ENCODE peak calls at places on chromosomes 4 and X, in seven cellular contexts. J, D, H, I, Q, C and X are unnamed samples.

GRCh38 chr4:54063224-54063623 is 1.2 kb downstream of the CHIC2 start:
- DNase-seq in J (no peak), D (no peak), H (peak; percentile 62), I (no peak), Q (peak; percentile 72), C (no peak), X (peak; percentile 80)

GRCh38 chr4:121048165-121048564 is 24.2 kb downstream of the NDNF start:
- DNase-seq in J (no peak), D (no peak), H (no peak), I (no peak), Q (no peak), C (no peak), X (no peak)

GRCh38 chr4:39521253-39521908 is 5.9 kb downstream of the UGDH start:
- DNase-seq in J (no peak), D (no peak), H (peak; percentile 58), I (no peak), Q (peak; percentile 55), C (no peak), X (peak; percentile 56)

GRCh38 chr4:94349193-94349592 is 6.6 kb upstream of the HPGDS start:
- DNase-seq in J (no peak), D (no peak), H (peak; percentile 31), I (no peak), Q (peak; percentile 48), C (no peak), X (peak; percentile 28)

GRCh38 chrX:124030520-124030919 is 69.0 kb downstream of the STAG2 start:
- DNase-seq in J (no peak), D (no peak), H (no peak), I (no peak), Q (no peak), C (no peak), X (no peak)

GRCh38 chr4:24001945-24002640 is 112.2 kb upstream of the PPARGC1A start:
- DNase-seq in J (no peak), D (no peak), H (no peak), I (no peak), Q (no peak), C (no peak), X (no peak)

GRCh38 chr4:51894246-51894645 is 51.3 kb downstream of the DCUN1D4 start:
- DNase-seq in J (no peak), D (no peak), H (peak; percentile 6), I (no peak), Q (peak; percentile 38), C (no peak), X (peak; percentile 16)

GRCh38 chrX:133574716-133575115 is 159.4 kb upstream of the GPC4 start:
- DNase-seq in J (no peak), D (no peak), H (no peak), I (no peak), Q (no peak), C (no peak), X (no peak)

GRCh38 chr4:78954048-78954666 is 14.9 kb upstream of the PAQR3 start:
- DNase-seq in J (no peak), D (peak; percentile 23), H (peak; percentile 25), I (peak; percentile 45), Q (peak; percentile 18), C (no peak), X (no peak)

GRCh38 chr4:173319696-173320095 is 14.5 kb downstream of the HMGB2 start:
- DNase-seq in J (no peak), D (no peak), H (peak; percentile 79), I (no peak), Q (peak; percentile 79), C (no peak), X (peak; percentile 66)

GRCh38 chrX:20487227-20487626 is 220.5 kb upstream of the RPS6KA3 start:
- DNase-seq in J (no peak), D (no peak), H (peak; percentile 27), I (no peak), Q (peak; percentile 30), C (no peak), X (peak; percentile 56)

GRCh38 chr4:85953651-85954018 is 406.2 kb downstream of the MAPK10 start:
- DNase-seq in J (no peak), D (no peak), H (peak; percentile 50), I (no peak), Q (peak; percentile 63), C (peak; percentile 28), X (peak; percentile 74)

GRCh38 chrX:71536285-71536684 is 3.4 kb downstream of the OGT start:
- DNase-seq in J (no peak), D (no peak), H (no peak), I (no peak), Q (no peak), C (no peak), X (no peak)

GRCh38 chr4:915041-915474 is 17.1 kb downstream of the GAK start:
- DNase-seq in J (no peak), D (no peak), H (no peak), I (no peak), Q (no peak), C (no peak), X (no peak)

GRCh38 chrX:149513713-149514427 is 8.8 kb upstream of the IDS start:
- DNase-seq in J (no peak), D (no peak), H (peak; percentile 70), I (no peak), Q (peak; percentile 51), C (no peak), X (peak; percentile 60)

GRCh38 chr4:105520819-105521790 is 31.3 kb upstream of the ARHGEF38 start:
- DNase-seq in J (peak; percentile 36), D (peak; percentile 37), H (peak; percentile 66), I (peak; percentile 60), Q (peak; percentile 66), C (peak; percentile 21), X (peak; percentile 63)

GRCh38 chr4:168421671-168422070 is 58.6 kb downstream of the DDX60L start:
- DNase-seq in J (no peak), D (no peak), H (peak; percentile 71), I (peak; percentile 36), Q (peak; percentile 65), C (no peak), X (peak; percentile 51)

GRCh38 chr4:184979461-184980124 is 38.7 kb upstream of the HELT start:
- DNase-seq in J (no peak), D (no peak), H (no peak), I (no peak), Q (no peak), C (no peak), X (no peak)

GRCh38 chr4:184988611-184989010 is 29.7 kb upstream of the HELT start:
- DNase-seq in J (no peak), D (no peak), H (no peak), I (no peak), Q (no peak), C (no peak), X (no peak)

GRCh38 chr4:184987493-184988031 is 30.7 kb upstream of the HELT start:
- DNase-seq in J (no peak), D (no peak), H (no peak), I (no peak), Q (no peak), C (no peak), X (no peak)

GRCh38 chr4:184980261-184980660 is 38.0 kb upstream of the HELT start:
- DNase-seq in J (no peak), D (no peak), H (no peak), I (no peak), Q (no peak), C (no peak), X (no peak)

DNA sequence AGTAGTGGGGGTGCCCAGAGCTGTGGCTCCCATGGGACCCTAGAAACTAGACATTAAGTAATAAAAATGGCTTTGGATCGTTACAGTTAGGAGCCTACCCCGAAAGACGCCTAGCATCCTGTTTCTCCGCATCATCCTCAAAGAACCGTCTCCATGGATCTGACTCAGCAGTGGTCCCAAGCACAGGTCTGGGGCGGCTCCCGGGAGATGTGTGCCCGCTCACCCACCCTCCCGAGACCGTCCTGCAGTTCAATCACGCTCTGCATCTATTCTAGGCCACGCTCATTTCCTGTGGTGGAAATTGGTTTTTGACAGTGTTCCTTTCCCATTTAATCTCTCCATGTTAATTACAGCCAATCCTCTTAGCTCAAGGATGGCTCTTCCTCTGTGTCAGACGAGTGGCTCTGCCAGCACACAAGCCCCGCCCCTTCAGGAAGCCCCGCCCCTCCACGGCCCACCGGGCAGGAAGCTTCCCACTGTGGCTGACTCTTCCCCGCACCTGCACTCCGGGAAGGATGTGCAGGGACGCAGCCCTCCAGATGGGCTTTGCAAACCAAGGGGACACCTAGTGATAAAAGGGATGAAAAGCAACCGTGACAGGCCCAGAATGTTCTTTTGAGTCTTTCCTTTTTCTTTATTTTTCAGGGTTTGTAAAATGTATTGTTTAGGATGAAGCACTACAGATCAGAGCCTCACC is 34.5 kb upstream of the HELT start:
- DNase-seq in J (peak; percentile 29), D (peak; percentile 82), H (peak; percentile 66), I (peak; percentile 69), Q (peak; percentile 56), C (peak; percentile 26), X (peak; percentile 68)
- TF ChIP-seq CTCF in J (no peak), D (peak; percentile 27), H (peak; percentile 45), I (no peak), Q (peak; percentile 48), C (peak; percentile 38), X (peak; percentile 61)

GRCh38 chrX:128804828-128805227 is 718.5 kb downstream of the SMARCA1 start:
- DNase-seq in J (no peak), D (no peak), H (no peak), I (no peak), Q (no peak), C (no peak), X (no peak)
- TF ChIP-seq CTCF in J (no peak), D (no peak), H (no peak), I (no peak), Q (no peak), C (no peak), X (no peak)

GRCh38 chr4:2415213-2415612 is 3.2 kb downstream of the ZFYVE28 start:
- DNase-seq in J (no peak), D (no peak), H (no peak), I (no peak), Q (no peak), C (no peak), X (no peak)

GRCh38 chr4:2417196-2417764 is 1.2 kb downstream of the ZFYVE28 start:
- DNase-seq in J (no peak), D (peak; percentile 50), H (no peak), I (peak; percentile 30), Q (no peak), C (no peak), X (no peak)

GRCh38 chr4:2415881-2416563 is 2.4 kb downstream of the ZFYVE28 start:
- DNase-seq in J (no peak), D (no peak), H (no peak), I (no peak), Q (no peak), C (no peak), X (no peak)

GRCh38 chr4:2417765-2418651 is at the start of gene ZFYVE28:
- DNase-seq in J (no peak), D (no peak), H (no peak), I (no peak), Q (peak; percentile 36), C (peak; percentile 22), X (peak; percentile 53)

GRCh38 chr4:2416564-2417195 is 1.8 kb downstream of the ZFYVE28 start:
- DNase-seq in J (no peak), D (peak; percentile 46), H (no peak), I (peak; percentile 27), Q (peak; percentile 23), C (no peak), X (no peak)
- TF ChIP-seq CTCF in J (no peak), D (no peak), H (no peak), I (no peak), Q (no peak), C (no peak), X (no peak)

DNA sequence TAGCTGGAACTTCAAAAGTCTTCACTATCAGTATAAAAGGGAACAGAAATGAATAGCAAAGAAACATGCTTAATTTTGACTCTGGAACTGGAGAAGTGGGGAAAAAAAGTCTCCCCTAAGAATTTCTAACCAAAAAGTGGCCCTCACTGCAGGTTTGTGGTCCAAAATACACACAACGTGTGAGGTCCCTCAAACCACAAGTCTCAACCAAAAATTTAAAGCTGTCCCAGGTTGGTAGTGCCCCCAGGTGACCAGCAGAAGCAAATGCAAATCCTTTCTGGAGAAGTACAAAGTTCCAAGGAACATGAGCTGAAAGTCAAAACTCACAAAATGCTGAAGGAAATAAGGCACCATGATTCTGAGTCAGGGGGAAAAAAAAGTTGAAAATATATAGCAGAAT is 23.6 kb upstream of the VAMP7 start:
- DNase-seq in J (no peak), D (no peak), H (peak; percentile 8), I (no peak), Q (peak; percentile 13), C (no peak), X (peak; percentile 11)
- TF ChIP-seq CTCF in J (no peak), D (no peak), H (no peak), I (no peak), Q (peak; percentile 29), C (peak; percentile 37), X (peak; percentile 17)